ENCODE peak calls at places on chromosomes 2 and 18, in nine cellular contexts. N, V, S, K, Z, C, L, B and I are unnamed samples.

GRCh38 chr2:176501652-176502051 is 232.4 kb downstream of the MTX2 start:
- DNase-seq in K (no peak), C (no peak), N (no peak), Z (no peak), V (no peak), L (no peak), B (no peak), S (no peak), I (no peak)

GRCh38 chr18:7877609-7878008 is 310.5 kb downstream of the PTPRM start:
- DNase-seq in L (no peak), N (no peak), V (no peak), B (no peak), Z (no peak), C (no peak), S (no peak), K (no peak), I (no peak)

GRCh38 chr2:136117909-136118818 is at the start of gene CXCR4:
- DNase-seq in L (peak), V (peak), K (no peak), Z (peak), N (peak), C (peak), S (no peak), B (no peak), I (peak)

GRCh38 chr18:77103181-77103875 is 29.3 kb downstream of the MBP start:
- DNase-seq in L (no peak), K (no peak), C (no peak), N (no peak), V (no peak), B (peak), Z (no peak), S (no peak), I (no peak)

GRCh38 chr18:70662588-70662987 is 373.7 kb downstream of the SOCS6 start:
- DNase-seq in S (no peak), L (no peak), V (no peak), B (no peak), C (no peak), N (no peak), Z (no peak), K (no peak), I (no peak)

GRCh38 chr2:140990416-140990815 is 1140.4 kb downstream of the LRP1B start:
- DNase-seq in L (no peak), K (peak), C (no peak), Z (no peak), N (no peak), S (peak), V (no peak), B (peak), I (no peak)

GRCh38 chr18:63869374-63869773 is 18.1 kb upstream of the SERPINB2 start:
- DNase-seq in K (no peak), V (no peak), C (no peak), Z (no peak), N (no peak), B (peak), S (peak), L (peak), I (no peak)

GRCh38 chr2:118854507-118855300 is 7.3 kb upstream of the EN1 start:
- DNase-seq in Z (peak), S (no peak), C (no peak), K (no peak), L (no peak), N (peak), B (no peak), V (no peak), I (no peak)

GRCh38 chr2:28630341-28630740 is 121.3 kb upstream of the PPP1CB start:
- DNase-seq in K (no peak), S (no peak), C (peak), Z (no peak), B (no peak), L (no peak), N (no peak), V (no peak), I (no peak)

GRCh38 chr2:88698498-88699233 is 7.2 kb downstream of the RPIA start:
- DNase-seq in Z (no peak), C (no peak), S (no peak), K (no peak), V (peak), B (no peak), L (no peak), N (no peak), I (no peak)

GRCh38 chr2:241373449-241373848 is 17.4 kb downstream of the FARP2 start:
- DNase-seq in V (no peak), Z (no peak), S (no peak), L (no peak), K (no peak), N (no peak), B (no peak), C (no peak), I (no peak)

GRCh38 chr2:105139556-105140236 is 101.8 kb downstream of the MRPS9 start:
- DNase-seq in Z (no peak), K (no peak), S (no peak), B (peak), V (no peak), L (no peak), C (no peak), N (no peak), I (no peak)

GRCh38 chr18:23093772-23094171 is 41.5 kb upstream of the CABLES1 start:
- DNase-seq in S (no peak), C (no peak), K (no peak), L (no peak), B (no peak), N (no peak), V (no peak), Z (no peak), I (no peak)

GRCh38 chr2:70425682-70426301 is 123.9 kb upstream of the FAM136A start:
- DNase-seq in S (no peak), V (no peak), L (no peak), K (no peak), C (peak), N (no peak), Z (no peak), B (no peak), I (no peak)

GRCh38 chr2:239750929-239751718 is 274.0 kb downstream of the NDUFA10 start:
- DNase-seq in Z (no peak), K (no peak), L (no peak), C (no peak), S (no peak), N (no peak), B (no peak), V (no peak), I (no peak)

GRCh38 chr18:42813570-42813969 is 301.9 kb downstream of the RIT2 start:
- DNase-seq in V (no peak), K (no peak), S (no peak), L (no peak), Z (no peak), N (no peak), C (no peak), B (no peak), I (no peak)

GRCh38 chr2:27191107-27191829 is 20.6 kb upstream of the ATRAID start:
- DNase-seq in B (peak), C (no peak), V (peak), Z (peak), N (peak), L (peak), K (no peak), S (no peak), I (peak)

GRCh38 chr2:38214209-38214717 is 138.3 kb upstream of the CYP1B1 start:
- DNase-seq in V (no peak), C (no peak), K (peak), Z (no peak), N (no peak), B (no peak), S (no peak), L (no peak), I (no peak)

GRCh38 chr2:121075641-121076500 is 209.1 kb downstream of the TFCP2L1 start:
- DNase-seq in S (no peak), N (no peak), K (no peak), B (no peak), V (no peak), C (no peak), L (no peak), Z (no peak), I (no peak)

GRCh38 chr2:221895366-221896121 is 323.4 kb upstream of the EPHA4 start:
- DNase-seq in K (no peak), L (no peak), N (no peak), V (no peak), S (no peak), B (no peak), C (no peak), Z (no peak), I (no peak)

GRCh38 chr2:172643142-172643541 is 87.3 kb downstream of the PDK1 start:
- DNase-seq in S (peak), C (no peak), B (no peak), K (no peak), N (no peak), Z (no peak), L (no peak), V (no peak), I (peak)

GRCh38 chr2:77161009-77161408 is 361.2 kb downstream of the LRRTM4 start:
- DNase-seq in N (no peak), K (no peak), C (no peak), Z (no peak), V (no peak), S (no peak), L (no peak), B (no peak), I (no peak)

GRCh38 chr2:186558512-186559276 is 31.2 kb upstream of the ITGAV start:
- DNase-seq in Z (no peak), B (no peak), N (no peak), C (no peak), L (no peak), K (no peak), V (no peak), S (no peak), I (no peak)

GRCh38 chr2:175203621-175204496 is 22.3 kb upstream of the ATP5MC3 start:
- DNase-seq in C (no peak), B (peak), S (no peak), L (peak), Z (no peak), V (peak), K (no peak), N (peak), I (peak)

GRCh38 chr18:457120-457519 is 43.4 kb downstream of the COLEC12 start:
- DNase-seq in B (peak), Z (no peak), C (no peak), K (peak), N (no peak), S (no peak), V (no peak), L (peak), I (no peak)

GRCh38 chr2:16661936-16662335 is 3.7 kb downstream of the CYRIA start:
- DNase-seq in S (no peak), Z (no peak), L (no peak), B (no peak), N (no peak), C (no peak), K (no peak), V (no peak), I (no peak)

GRCh38 chr18:59810183-59810582 is 89.6 kb upstream of the PMAIP1 start:
- DNase-seq in S (no peak), V (no peak), Z (no peak), B (no peak), N (no peak), L (no peak), K (no peak), C (no peak), I (no peak)

GRCh38 chr2:227325824-227326195 is 759 bp downstream of the MFF start:
- DNase-seq in V (peak), C (peak), Z (peak), S (peak), N (peak), L (peak), K (no peak), B (peak), I (no peak)

GRCh38 chr2:180990337-180990736 is 9.9 kb downstream of the UBE2E3 start:
- DNase-seq in B (no peak), N (no peak), K (no peak), V (no peak), C (no peak), Z (no peak), L (no peak), S (no peak), I (no peak)

GRCh38 chr18:46407471-46408166 is 249.4 kb downstream of the LOXHD1 start:
- DNase-seq in B (peak), L (no peak), K (no peak), S (no peak), C (no peak), Z (no peak), V (no peak), N (no peak), I (no peak)

DNA sequence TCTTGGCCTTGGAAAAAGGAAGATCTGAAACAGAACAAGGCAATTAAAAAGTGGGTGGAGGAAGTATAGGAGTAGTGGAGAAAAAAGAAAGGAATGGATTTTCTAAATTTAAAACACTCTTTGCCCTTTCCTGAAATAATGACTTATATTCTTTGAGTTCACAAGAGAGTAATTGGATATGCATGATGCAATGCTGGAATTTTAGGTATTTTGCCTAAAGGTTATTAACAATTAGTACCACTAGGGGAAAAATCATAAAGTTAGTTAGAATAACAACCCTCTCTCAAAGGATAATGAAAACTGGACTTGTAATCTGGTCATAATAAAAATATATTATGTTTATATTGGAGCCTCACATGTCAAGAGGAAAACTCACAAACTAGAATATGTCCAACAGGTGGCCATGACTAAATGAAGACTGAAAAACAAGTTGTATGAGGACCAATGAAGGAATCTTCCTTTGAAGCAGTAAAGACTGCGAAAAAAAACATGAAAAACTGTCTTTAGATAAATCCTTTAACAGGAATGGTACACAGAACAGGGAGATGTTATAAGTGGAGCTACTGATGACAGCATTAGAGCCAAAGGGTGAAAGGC is 281.8 kb downstream of the NCKAP5 start:
- DNase-seq in Z (no peak), C (no peak), S (no peak), L (no peak), B (peak), N (no peak), K (no peak), V (no peak), I (no peak)
- TF ChIP-seq CTCF in Z (no peak), C (no peak), S (no peak), L (no peak), B (peak), N (no peak), K (no peak), V (no peak), I (no peak)

GRCh38 chr2:189501487-189501886 is 60.2 kb downstream of the WDR75 start:
- DNase-seq in S (no peak), K (no peak), Z (no peak), N (no peak), L (no peak), V (no peak), B (no peak), C (no peak), I (no peak)

GRCh38 chr2:189504238-189504637 is 63.0 kb downstream of the WDR75 start:
- DNase-seq in V (no peak), L (no peak), N (no peak), S (no peak), B (no peak), K (no peak), Z (no peak), C (no peak), I (no peak)

GRCh38 chr2:189506514-189506976 is 65.3 kb downstream of the WDR75 start:
- DNase-seq in N (no peak), V (peak), C (no peak), L (peak), S (no peak), Z (no peak), K (no peak), B (no peak), I (peak)

GRCh38 chr2:189500456-189501160 is 59.3 kb downstream of the WDR75 start:
- DNase-seq in V (no peak), N (no peak), C (no peak), B (no peak), K (no peak), S (no peak), Z (no peak), L (no peak), I (no peak)

DNA sequence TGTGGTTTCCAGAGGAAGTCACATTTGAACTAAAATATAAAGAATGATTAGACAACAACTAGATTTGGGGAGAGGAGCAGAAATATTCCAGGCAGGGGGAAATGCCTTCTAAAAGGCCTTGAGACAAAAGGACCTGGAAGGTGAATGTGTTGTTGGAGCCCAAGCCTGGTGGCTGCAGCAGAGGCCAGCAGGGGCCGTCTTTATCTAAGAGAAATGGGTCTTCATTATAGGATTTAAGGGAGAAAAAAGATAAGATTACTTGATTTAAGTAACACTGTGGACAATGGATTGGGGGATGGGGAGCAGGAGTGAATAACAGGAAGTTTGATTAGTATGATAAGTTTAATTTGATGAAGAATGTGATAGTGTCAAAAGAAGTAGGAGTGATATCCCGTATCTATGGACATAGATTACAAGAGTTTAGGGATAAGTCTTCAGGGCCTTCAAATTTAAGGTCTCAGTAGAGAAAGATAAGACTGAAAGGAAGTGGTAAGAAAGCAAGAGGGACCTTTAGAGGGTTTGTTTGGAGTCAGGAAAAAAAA is 64.2 kb downstream of the WDR75 start:
- DNase-seq in N (no peak), Z (no peak), C (no peak), B (no peak), S (no peak), L (no peak), K (no peak), V (no peak), I (no peak)
- TF ChIP-seq CTCF in N (no peak), Z (no peak), C (no peak), B (no peak), S (no peak), L (no peak), K (no peak), V (no peak), I (no peak)

DNA sequence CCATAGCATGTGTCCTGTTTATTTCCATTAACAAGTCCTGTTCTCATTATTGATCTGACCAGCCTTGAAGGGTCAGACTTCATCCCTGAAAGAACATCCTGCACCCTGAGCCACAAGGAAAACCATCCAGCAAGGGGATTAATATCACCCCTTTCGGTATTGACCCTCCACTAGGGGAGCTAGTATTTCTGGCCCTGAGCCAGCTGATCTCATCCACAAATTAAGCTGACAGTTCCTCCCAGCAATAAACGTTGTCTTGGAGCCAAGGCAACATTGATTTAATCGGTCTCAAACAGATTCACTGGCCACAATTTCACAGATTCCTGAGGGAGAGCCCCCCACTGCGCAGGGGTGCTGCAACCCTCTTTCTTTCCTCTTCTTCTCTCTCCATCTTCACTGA is 353.1 kb upstream of the FANCL start:
- DNase-seq in S (peak), N (no peak), L (peak), K (no peak), V (no peak), Z (no peak), B (no peak), C (no peak), I (peak)
- TF ChIP-seq CTCF in S (peak), N (no peak), L (no peak), K (no peak), V (no peak), Z (no peak), B (no peak), C (no peak), I (no peak)

DNA sequence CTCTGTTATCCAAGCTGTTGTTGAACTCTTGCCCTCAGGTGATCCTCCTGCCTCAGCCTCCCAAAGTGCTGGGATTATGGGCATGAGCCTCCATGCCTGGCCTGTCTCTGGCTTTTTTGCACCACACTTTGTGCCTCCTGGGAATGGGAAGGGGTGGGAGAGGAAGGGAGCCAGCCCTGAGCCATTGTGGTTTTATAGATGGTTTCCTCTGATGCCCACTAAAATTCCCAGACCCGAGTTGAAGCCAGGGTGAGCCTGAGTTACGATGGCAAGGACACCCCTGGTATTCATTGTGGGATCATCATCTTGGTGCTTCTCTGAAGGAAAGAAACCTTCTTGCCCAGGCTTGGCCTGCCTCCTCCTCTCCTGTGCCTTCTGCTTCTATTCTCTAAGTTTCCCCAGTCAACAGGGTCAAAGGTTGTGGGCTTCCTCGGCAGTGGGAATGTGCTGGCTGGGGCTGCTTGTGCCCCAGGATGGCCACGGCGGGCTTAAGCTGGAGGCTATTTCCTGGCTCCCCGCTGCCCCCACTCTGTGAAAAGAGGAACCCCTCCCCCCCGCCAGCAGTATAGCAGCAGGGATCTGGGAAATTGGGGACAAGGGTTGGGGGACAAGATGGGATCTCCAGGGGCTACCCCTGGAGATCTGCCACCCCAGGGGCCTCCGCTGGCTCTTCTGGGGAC is 106.2 kb downstream of the STPG4 start:
- DNase-seq in Z (no peak), L (no peak), N (no peak), S (no peak), V (no peak), C (no peak), B (no peak), K (no peak), I (no peak)
- TF ChIP-seq CTCF in Z (no peak), L (no peak), N (no peak), S (no peak), V (no peak), C (no peak), B (no peak), K (no peak), I (no peak)

DNA sequence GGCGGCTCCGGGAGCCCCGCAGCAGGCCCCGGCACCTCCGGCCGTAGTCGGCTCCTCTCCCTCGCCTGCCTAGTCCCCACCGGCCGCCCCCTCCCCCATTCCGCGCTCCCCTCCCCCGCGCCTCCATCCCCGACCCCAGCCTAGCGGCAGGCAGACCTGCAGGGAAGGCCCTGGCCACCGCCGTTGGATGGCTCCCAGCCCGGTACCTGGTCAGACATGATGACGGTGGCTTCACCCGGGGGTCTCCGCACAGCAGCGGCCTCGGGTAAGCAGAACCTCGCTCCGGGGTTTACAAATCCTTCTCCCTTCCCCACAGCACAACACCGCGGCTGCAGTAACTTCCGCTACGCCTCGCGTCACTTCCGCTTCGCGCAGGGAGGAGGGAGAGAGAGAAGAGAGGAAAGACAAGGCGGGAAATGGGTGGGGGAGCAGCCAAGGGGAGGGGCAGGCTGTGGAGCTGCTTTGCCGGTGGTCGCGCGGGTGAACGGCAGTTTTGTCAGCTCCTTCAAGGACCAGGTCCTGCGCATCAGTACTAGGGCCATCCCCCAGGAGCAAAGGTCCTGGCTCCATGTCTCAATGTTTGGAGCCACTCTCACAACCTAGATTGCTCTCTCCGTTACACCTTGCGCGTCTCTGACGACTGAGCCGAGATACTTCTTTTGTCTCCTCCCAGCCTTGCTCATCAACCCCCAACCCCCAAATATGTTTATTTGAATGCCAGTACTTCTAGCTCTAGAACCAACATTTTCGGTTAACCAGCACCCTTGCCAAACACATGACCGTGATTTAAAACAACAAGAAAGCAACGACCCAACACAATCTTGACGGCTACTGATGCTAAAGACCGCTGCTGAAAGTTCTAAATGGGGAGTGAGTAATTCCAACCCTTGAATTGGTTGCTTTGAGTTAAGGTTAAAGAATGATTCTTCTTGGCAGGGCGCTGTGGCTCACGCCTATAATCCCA is at the start of gene SUMO1:
- DNase-seq in C (peak), K (peak), V (peak), B (peak), S (peak), N (peak), L (peak), Z (peak), I (peak)
- TF ChIP-seq CTCF in C (no peak), K (no peak), V (no peak), B (no peak), S (no peak), N (no peak), L (no peak), Z (no peak), I (no peak)